ENCODE peak calls at places on chromosomes 7 and 10, in five cellular contexts. V is activated T-cell treated with anti-CD3 and anti-CD28 coated beads, Interleukin-2, amount 50 U/mL, for 1 hour; Y is AG20443; A is GM03348; W is LoVo. F is an unnamed sample.

GRCh38 chr7:51019891-51020855 is 237.5 kb upstream of the GRB10 start:
- DNase-seq in V (no peak), Y (no peak), A (no peak), W (no peak), F (no peak)

GRCh38 chr10:23198610-23198939 is 6.5 kb downstream of the PTF1A start:
- DNase-seq in V (no peak), Y (no peak), A (no peak), W (no peak), F (no peak)

GRCh38 chr10:78301891-78302738 is 268.5 kb downstream of the RPS24 start:
- DNase-seq in V (no peak), Y (no peak), A (no peak), W (no peak), F (no peak)

GRCh38 chr7:143355450-143356385 is 6.8 kb downstream of the FAM131B start:
- DNase-seq in V (no peak), Y (no peak), A (no peak), W (no peak), F (no peak)

GRCh38 chr10:50279489-50279888 is 28.2 kb upstream of the ASAH2 start:
- DNase-seq in V (no peak), Y (no peak), A (no peak), W (peak), F (no peak)

GRCh38 chr7:46806856-46807255 is 775.1 kb downstream of the TNS3 start:
- DNase-seq in V (no peak), Y (no peak), A (no peak), W (no peak), F (no peak)

GRCh38 chr7:7970620-7971307 is 2.2 kb downstream of the GLCCI1 start:
- DNase-seq in V (no peak), Y (no peak), A (no peak), W (no peak), F (no peak)

GRCh38 chr10:70576803-70577517 is 25.6 kb downstream of the PRF1 start:
- DNase-seq in V (no peak), Y (peak), A (peak), W (no peak), F (no peak)

GRCh38 chr10:119337796-119338432 is 130.5 kb downstream of the GRK5 start:
- DNase-seq in V (no peak), Y (peak), A (peak), W (no peak), F (no peak)

GRCh38 chr10:10777723-10778122 is 239.9 kb upstream of the CELF2 start:
- DNase-seq in V (no peak), Y (no peak), A (no peak), W (no peak), F (no peak)

GRCh38 chr7:128963327-128963757 is 25.6 kb downstream of the IRF5 start:
- DNase-seq in V (no peak), Y (no peak), A (no peak), W (no peak), F (no peak)

GRCh38 chr10:93068411-93069244 is 5.1 kb upstream of the CYP26A1 start:
- DNase-seq in V (no peak), Y (peak), A (no peak), W (no peak), F (no peak)

GRCh38 chr7:109757713-109758112 is 1188.0 kb downstream of the DNAJB9 start:
- DNase-seq in V (no peak), Y (no peak), A (no peak), W (no peak), F (no peak)

GRCh38 chr10:50325449-50326188 is 74.3 kb upstream of the ASAH2 start:
- DNase-seq in V (no peak), Y (peak), A (peak), W (peak), F (no peak)

GRCh38 chr10:124387078-124387874 is 31.4 kb downstream of the OAT start:
- DNase-seq in V (no peak), Y (no peak), A (no peak), W (no peak), F (no peak)

GRCh38 chr10:16348891-16349290 is 87.9 kb upstream of the PTER start:
- DNase-seq in V (no peak), Y (no peak), A (no peak), W (no peak), F (no peak)

GRCh38 chr7:94301024-94301588 is 93.6 kb upstream of the COL1A2 start:
- DNase-seq in V (no peak), Y (peak), A (peak), W (peak), F (peak)

GRCh38 chr7:146731185-146731584 is 614.6 kb downstream of the CNTNAP2 start:
- DNase-seq in V (no peak), Y (no peak), A (no peak), W (no peak), F (no peak)

GRCh38 chr10:34154371-34154770 is 660.7 kb downstream of the PARD3 start:
- DNase-seq in V (no peak), Y (no peak), A (no peak), W (no peak), F (no peak)

GRCh38 chr7:98687331-98687863 is 70.3 kb downstream of the NPTX2 start:
- DNase-seq in V (no peak), Y (no peak), A (no peak), W (no peak), F (no peak)

GRCh38 chr10:104556831-104557230 is 84.3 kb upstream of the SORCS3 start:
- DNase-seq in V (no peak), Y (no peak), A (no peak), W (no peak), F (no peak)

GRCh38 chr7:107076781-107077698 is 32.5 kb downstream of the PRKAR2B start:
- DNase-seq in V (no peak), Y (no peak), A (no peak), W (peak), F (no peak)

GRCh38 chr10:132203256-132204077 is 16.7 kb downstream of the DPYSL4 start:
- DNase-seq in V (no peak), Y (no peak), A (no peak), W (no peak), F (no peak)

F was measured in NCI-H460.